ENCODE peak calls at places on chromosomes 1 and 21, in seven cellular contexts. Y is AML-193; K is CD4-positive, alpha-beta memory T cell; V is T-helper 9 cell; M is glutamatergic neuron; P is T1000; Z is CD8-positive, alpha-beta T cell. L is an unnamed sample.

GRCh38 chr1:61533546-61533945 is 191.4 kb downstream of the TM2D1 start:
- DNase-seq in Y (no peak), K (no peak), V (no peak), M (no peak), P (no peak), Z (no peak), L (no peak)

GRCh38 chr1:174005032-174005431 is 17.1 kb downstream of the RC3H1 start:
- DNase-seq in Y (no peak), K (no peak), V (no peak), M (no peak), P (no peak), Z (no peak), L (no peak)

GRCh38 chr1:80403472-80403893 is 1397.0 kb upstream of the ADGRL4 start:
- DNase-seq in Y (no peak), K (no peak), V (no peak), M (no peak), P (no peak), Z (no peak), L (no peak)

GRCh38 chr1:203985044-203985443 is 87.9 kb upstream of the SOX13 start:
- DNase-seq in Y (no peak), K (no peak), V (no peak), M (no peak), P (no peak), Z (no peak), L (no peak)

GRCh38 chr21:42063578-42064521 is 7.3 kb upstream of the UMODL1 start:
- DNase-seq in Y (peak), K (peak), V (peak), M (no peak), P (no peak), Z (peak), L (no peak)

GRCh38 chr1:27388337-27389005 is 4.0 kb upstream of the GPR3 start:
- DNase-seq in Y (peak), K (peak), V (peak), M (peak), P (peak), Z (peak), L (no peak)

GRCh38 chr1:2623571-2624337 is 9.1 kb downstream of the MMEL1 start:
- DNase-seq in Y (no peak), K (no peak), V (no peak), M (no peak), P (no peak), Z (no peak), L (no peak)

GRCh38 chr1:30515746-30516504 is 207.5 kb downstream of the MATN1 start:
- DNase-seq in Y (no peak), K (no peak), V (no peak), M (no peak), P (no peak), Z (peak), L (no peak)

GRCh38 chr1:46401964-46402626 is 8.0 kb downstream of the FAAH start:
- DNase-seq in Y (peak), K (no peak), V (no peak), M (no peak), P (no peak), Z (no peak), L (peak)

GRCh38 chr1:184806296-184806721 is 51.7 kb upstream of the EDEM3 start:
- DNase-seq in Y (peak), K (no peak), V (no peak), M (no peak), P (no peak), Z (no peak), L (no peak)

GRCh38 chr1:65955071-65955470 is 162.4 kb downstream of the PDE4B start:
- DNase-seq in Y (no peak), K (no peak), V (no peak), M (no peak), P (no peak), Z (no peak), L (no peak)

GRCh38 chr1:25610822-25611630 is 5.6 kb upstream of the MAN1C1 start:
- DNase-seq in Y (no peak), K (peak), V (no peak), M (no peak), P (no peak), Z (no peak), L (no peak)

GRCh38 chr1:17438977-17439249 is 564 bp downstream of the RCC2 start:
- DNase-seq in Y (no peak), K (peak), V (no peak), M (peak), P (no peak), Z (peak), L (no peak)

GRCh38 chr1:54768093-54768492 is 3.8 kb upstream of the PARS2 start:
- DNase-seq in Y (no peak), K (no peak), V (no peak), M (no peak), P (no peak), Z (no peak), L (no peak)

GRCh38 chr1:209038735-209039134 is 544.8 kb upstream of the CAMK1G start:
- DNase-seq in Y (no peak), K (no peak), V (no peak), M (no peak), P (no peak), Z (no peak), L (no peak)

GRCh38 chr21:17388226-17388625 is 124.6 kb upstream of the CXADR start:
- DNase-seq in Y (no peak), K (no peak), V (no peak), M (no peak), P (no peak), Z (no peak), L (no peak)

GRCh38 chr1:211135342-211135950 is 1.5 kb upstream of the KCNH1 start:
- DNase-seq in Y (peak), K (peak), V (no peak), M (no peak), P (no peak), Z (no peak), L (peak)

GRCh38 chr1:25871704-25872494 is 3.6 kb downstream of the PAQR7 start:
- DNase-seq in Y (no peak), K (no peak), V (no peak), M (no peak), P (no peak), Z (no peak), L (no peak)

GRCh38 chr1:79293611-79294010 is 287.1 kb upstream of the ADGRL4 start:
- DNase-seq in Y (no peak), K (no peak), V (no peak), M (no peak), P (no peak), Z (no peak), L (no peak)

GRCh38 chr1:1137256-1138045 is 21.6 kb upstream of the C1orf159 start:
- DNase-seq in Y (no peak), K (peak), V (peak), M (no peak), P (no peak), Z (peak), L (no peak)

GRCh38 chr21:44572959-44573583 is 458 bp upstream of the KRTAP10-4 start:
- DNase-seq in Y (no peak), K (no peak), V (no peak), M (no peak), P (no peak), Z (no peak), L (no peak)

GRCh38 chr1:214662386-214662785 is 59.4 kb downstream of the CENPF start:
- DNase-seq in Y (no peak), K (no peak), V (no peak), M (no peak), P (no peak), Z (no peak), L (no peak)

GRCh38 chr1:90133133-90133532 is 138.2 kb downstream of the ZNF326 start:
- DNase-seq in Y (peak), K (no peak), V (no peak), M (no peak), P (no peak), Z (no peak), L (no peak)

GRCh38 chr1:34694383-34694782 is 60.5 kb upstream of the GJB5 start:
- DNase-seq in Y (no peak), K (no peak), V (no peak), M (no peak), P (no peak), Z (peak), L (no peak)

GRCh38 chr21:36691539-36692124 is 7.3 kb upstream of the SIM2 start:
- DNase-seq in Y (no peak), K (no peak), V (no peak), M (no peak), P (no peak), Z (no peak), L (no peak)

GRCh38 chr1:234731371-234732085 is 121.5 kb upstream of the IRF2BP2 start:
- DNase-seq in Y (no peak), K (no peak), V (no peak), M (no peak), P (peak), Z (no peak), L (peak)

GRCh38 chr1:186999506-186999905 is 170.8 kb downstream of the PLA2G4A start:
- DNase-seq in Y (no peak), K (no peak), V (no peak), M (no peak), P (no peak), Z (no peak), L (no peak)

GRCh38 chr1:169371400-169371799 is 3.4 kb downstream of the BLZF1 start:
- DNase-seq in Y (peak), K (peak), V (no peak), M (no peak), P (no peak), Z (no peak), L (no peak)

GRCh38 chr21:20570824-20571232 is 427.4 kb upstream of the NCAM2 start:
- DNase-seq in Y (no peak), K (no peak), V (no peak), M (no peak), P (peak), Z (no peak), L (no peak)

GRCh38 chr1:94983343-94983742 is 56.4 kb upstream of the CNN3 start:
- DNase-seq in Y (no peak), K (no peak), V (no peak), M (no peak), P (no peak), Z (no peak), L (peak)

GRCh38 chr1:223628233-223628632 is 37.3 kb downstream of the CAPN8 start:
- DNase-seq in Y (peak), K (peak), V (peak), M (peak), P (no peak), Z (peak), L (no peak)

GRCh38 chr1:232524056-232524455 is 105.9 kb downstream of the SIPA1L2 start:
- DNase-seq in Y (no peak), K (no peak), V (no peak), M (no peak), P (no peak), Z (no peak), L (no peak)

GRCh38 chr1:224736619-224737352 is 120.7 kb downstream of the CNIH3 start:
- DNase-seq in Y (no peak), K (no peak), V (no peak), M (no peak), P (peak), Z (no peak), L (no peak)

GRCh38 chr1:36142121-36142520 is 7.2 kb downstream of the TRAPPC3 start:
- DNase-seq in Y (no peak), K (no peak), V (no peak), M (no peak), P (no peak), Z (no peak), L (no peak)

GRCh38 chr1:247829651-247830050 is 5.7 kb upstream of the OR14A16 start:
- DNase-seq in Y (no peak), K (no peak), V (no peak), M (no peak), P (no peak), Z (no peak), L (no peak)

GRCh38 chr1:40824591-40825429 is 37.4 kb downstream of the CITED4 start:
- DNase-seq in Y (no peak), K (no peak), V (no peak), M (no peak), P (no peak), Z (no peak), L (peak)

GRCh38 chr1:117537291-117537920 is 68.4 kb upstream of the TENT5C start:
- DNase-seq in Y (no peak), K (no peak), V (no peak), M (no peak), P (no peak), Z (no peak), L (no peak)